ENCODE peak calls at places on chromosomes 2 and 18, in six cellular contexts. N is uterus; B is CD8-positive, alpha-beta T cell; W is stomach; D is lower lobe of right lung; M is MM.1S. U is an unnamed sample.

GRCh38 chr2:96907405-96908041 is 37.6 kb upstream of the SEMA4C start:
- DNase-seq in M (peak; percentile 2), N (peak; percentile 87), W (peak; percentile 61), D (peak; percentile 65), B (no peak), U (no peak)

GRCh38 chr2:142321706-142322280 is 191.0 kb upstream of the LRP1B start:
- DNase-seq in N (no peak), W (no peak), M (no peak), B (no peak), D (no peak), U (peak; percentile 12)

GRCh38 chr18:31819106-31819924 is 58.6 kb upstream of the SLC25A52 start:
- DNase-seq in N (no peak), D (no peak), W (no peak), B (no peak), M (peak; percentile 50), U (peak; percentile 52)

GRCh38 chr2:36330456-36331395 is 24.9 kb upstream of the CRIM1 start:
- DNase-seq in D (no peak), M (no peak), N (no peak), W (no peak), B (no peak), U (peak; percentile 75)

GRCh38 chr2:112891333-112891950 is 19.5 kb upstream of the IL37 start:
- DNase-seq in W (no peak), N (no peak), M (no peak), D (no peak), B (no peak), U (peak; percentile 99)

GRCh38 chr2:204265701-204266310 is 279.5 kb upstream of the PARD3B start:
- DNase-seq in W (no peak), M (no peak), N (no peak), D (no peak), B (no peak), U (no peak)

GRCh38 chr18:43481069-43481468 is 203.8 kb upstream of the SYT4 start:
- DNase-seq in M (no peak), N (no peak), B (no peak), W (no peak), D (no peak), U (no peak)

GRCh38 chr2:11154460-11155325 is 574 bp upstream of the SLC66A3 start:
- DNase-seq in B (peak; percentile 98), M (peak; percentile 96), N (peak; percentile 98), D (peak; percentile 99), W (peak; percentile 98), U (peak; percentile 75)

DNA sequence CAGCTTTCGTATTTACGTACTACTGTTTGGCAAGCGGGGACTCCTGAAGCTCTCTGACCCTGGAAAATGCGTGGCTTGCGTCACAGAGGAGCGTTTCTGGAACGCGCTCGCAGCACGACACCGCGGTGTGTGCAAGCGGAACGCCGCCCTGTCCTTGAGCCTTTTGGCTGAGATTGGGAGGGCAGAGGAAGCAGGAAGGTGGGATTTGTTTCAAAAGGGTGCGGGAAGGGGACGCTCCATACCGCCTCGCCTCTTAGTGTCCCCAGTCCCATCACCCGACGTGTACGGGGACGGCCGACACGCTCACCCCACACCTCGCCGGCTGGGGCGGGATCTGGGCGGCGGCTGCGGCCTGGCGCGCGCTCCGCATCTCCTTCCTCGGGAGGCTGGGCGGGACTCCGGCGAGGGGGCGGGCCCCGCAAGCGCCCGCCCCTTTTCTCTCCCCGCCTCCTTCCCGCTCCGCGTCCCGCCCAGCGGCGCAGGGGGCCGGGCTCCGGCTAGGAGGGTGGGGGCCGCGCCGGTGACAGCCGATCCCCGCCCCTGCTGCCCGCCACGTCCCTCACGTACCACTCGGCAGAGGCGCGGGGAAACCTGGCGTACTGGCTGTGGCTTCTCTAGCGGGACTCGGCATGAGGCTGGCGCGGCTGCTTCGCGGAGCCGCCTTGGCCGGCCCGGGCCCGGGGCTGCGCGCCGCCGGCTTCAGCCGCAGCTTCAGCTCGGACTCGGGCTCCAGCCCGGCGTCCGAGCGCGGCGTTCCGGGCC is at the start of gene PDK1:
- DNase-seq in W (peak; percentile 92), B (peak; percentile 95), N (peak; percentile 89), M (peak; percentile 91), D (peak; percentile 93), U (peak; percentile 74)
- H3K4me3 ChIP-seq in W (peak within 1 kb of the TSS; percentile 88), B (peak within 1 kb of the TSS; percentile 98), N (peak within 1 kb of the TSS; percentile 90), M (peak within 1 kb of the TSS; percentile 86), D (peak within 1 kb of the TSS; percentile 87), U (peak within 1 kb of the TSS; percentile 86)

GRCh38 chr2:169923977-169924376 is 96.7 kb downstream of the UBR3 start:
- DNase-seq in M (no peak), N (no peak), B (no peak), W (no peak), D (no peak), U (no peak)

GRCh38 chr2:169933124-169933711 is 106.0 kb downstream of the UBR3 start:
- DNase-seq in D (no peak), N (no peak), W (no peak), M (peak; percentile 45), B (no peak), U (peak; percentile 54)

GRCh38 chr2:169925968-169926367 is 98.7 kb downstream of the UBR3 start:
- DNase-seq in B (no peak), D (no peak), W (no peak), N (no peak), M (no peak), U (no peak)

GRCh38 chr2:169928463-169928864 is 101.2 kb downstream of the UBR3 start:
- DNase-seq in N (no peak), D (no peak), W (no peak), B (no peak), M (peak; percentile 53), U (peak; percentile 53)
- TF ChIP-seq CTCF in N (peak; percentile 59), D (peak; percentile 76), W (peak; percentile 76), B (peak; percentile 97), M (peak; percentile 61), U (peak; percentile 25)

DNA sequence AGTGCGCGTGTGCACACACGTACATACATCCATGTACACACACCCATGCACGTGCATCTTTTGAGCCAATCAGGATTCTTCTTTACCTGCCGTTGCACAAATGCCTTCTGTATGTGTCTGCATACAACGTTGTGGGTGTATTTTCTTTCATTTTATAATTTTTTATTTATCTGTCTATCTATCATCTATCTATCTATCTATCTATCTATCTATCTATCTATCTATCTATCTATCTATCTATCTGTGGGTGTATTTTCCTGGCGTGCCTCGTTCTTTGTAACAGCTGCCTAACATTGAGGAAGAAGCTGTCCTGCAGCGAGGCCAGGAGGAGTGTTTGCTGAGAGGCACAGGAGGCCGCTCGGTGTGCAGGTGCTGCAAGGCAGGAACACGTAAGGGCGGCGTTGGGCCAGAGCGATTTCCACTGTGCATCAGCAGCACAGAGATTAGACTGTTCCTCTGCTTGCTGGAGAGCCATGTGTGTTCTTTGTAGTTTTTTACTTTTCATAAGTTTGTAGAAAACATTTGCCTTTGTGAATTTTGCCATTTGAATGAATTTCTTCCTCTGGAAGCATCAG is 84.4 kb downstream of the DGKD start:
- DNase-seq in W (peak; percentile 66), B (no peak), N (no peak), D (no peak), M (no peak), U (no peak)
- H3K36me3 ChIP-seq in W (peaks cover 90% of the 10 kb centered on the region), B (peaks cover 56% of the 10 kb centered on the region), N (no peaks in the 10 kb centered on the region), D (peaks cover 83% of the 10 kb centered on the region), M (no peaks in the 10 kb centered on the region), U (peaks cover 5% of the 10 kb centered on the region)

GRCh38 chr2:219060821-219061791 is at the start of gene IHH:
- DNase-seq in B (no peak), D (peak; percentile 56), N (no peak), W (peak; percentile 79), M (no peak), U (no peak)
- H3K4me3 ChIP-seq in B (no peak within 1 kb of the TSS), D (peak within 1 kb of the TSS; percentile 46), N (peak within 1 kb of the TSS; percentile 9), W (peak within 1 kb of the TSS; percentile 61), M (no peak within 1 kb of the TSS), U (no peak within 1 kb of the TSS)

DNA sequence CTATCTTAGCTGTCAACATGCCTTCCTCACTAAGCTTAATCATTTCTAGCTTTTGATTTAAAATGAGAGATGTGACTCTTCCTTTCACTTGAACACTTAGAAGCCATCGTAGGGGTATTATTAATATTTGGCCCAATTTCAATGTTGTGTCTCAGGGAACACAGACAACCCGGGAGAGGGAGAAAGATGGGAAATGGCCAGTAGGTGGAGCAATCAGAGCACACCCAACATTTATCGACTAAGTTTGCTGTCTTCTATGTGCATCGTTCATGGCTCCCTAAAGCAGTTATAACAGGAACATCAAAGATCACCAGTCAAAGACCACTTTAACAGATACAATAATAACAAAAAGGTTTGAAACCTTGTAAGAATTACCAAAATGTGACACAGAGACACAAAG is 110.2 kb downstream of the OLA1 start:
- DNase-seq in M (no peak), N (no peak), W (no peak), B (no peak), D (no peak), U (no peak)
- TF ChIP-seq CTCF in M (peak; percentile 28), N (no peak), W (no peak), B (no peak), D (peak; percentile 28), U (peak; percentile 22)

GRCh38 chr2:218583983-218584850 is 15.6 kb downstream of the CNOT9 start:
- DNase-seq in B (no peak), D (no peak), M (no peak), W (no peak), N (no peak), U (no peak)

GRCh38 chr2:218577482-218578220 is 9.0 kb downstream of the CNOT9 start:
- DNase-seq in M (no peak), B (no peak), N (no peak), D (no peak), W (no peak), U (no peak)

GRCh38 chr2:218585541-218585940 is 16.9 kb downstream of the CNOT9 start:
- DNase-seq in W (no peak), D (no peak), N (no peak), B (no peak), M (no peak), U (no peak)

GRCh38 chr2:218578272-218578877 is 9.7 kb downstream of the CNOT9 start:
- DNase-seq in B (no peak), D (no peak), N (no peak), M (no peak), W (no peak), U (no peak)

DNA sequence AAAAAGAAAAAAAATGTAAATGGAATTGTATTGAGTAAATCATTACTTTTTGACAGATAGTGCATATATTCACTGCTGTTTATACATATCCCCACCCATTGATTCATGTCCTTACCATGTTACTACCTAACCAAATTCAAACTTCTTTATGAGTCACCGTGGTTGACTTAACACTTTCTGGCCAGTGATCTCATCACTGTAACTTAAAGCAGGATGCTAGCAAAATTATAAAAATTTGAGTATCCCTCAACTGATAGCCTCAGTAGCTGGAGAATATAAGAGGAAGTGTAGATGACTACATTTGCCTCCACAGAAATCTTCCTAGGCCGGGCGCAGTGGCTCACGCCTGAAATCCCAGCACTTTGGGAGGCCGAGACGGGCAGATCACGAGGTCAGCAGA is 13.4 kb downstream of the CNOT9 start:
- DNase-seq in D (no peak), B (no peak), N (no peak), M (no peak), W (no peak), U (peak; percentile 95)
- H3K36me3 ChIP-seq in D (peaks cover 67% of the 10 kb centered on the region), B (peaks cover 31% of the 10 kb centered on the region), N (no peaks in the 10 kb centered on the region), M (peaks cover 14% of the 10 kb centered on the region), W (peaks cover 77% of the 10 kb centered on the region), U (peaks cover 9% of the 10 kb centered on the region)

DNA sequence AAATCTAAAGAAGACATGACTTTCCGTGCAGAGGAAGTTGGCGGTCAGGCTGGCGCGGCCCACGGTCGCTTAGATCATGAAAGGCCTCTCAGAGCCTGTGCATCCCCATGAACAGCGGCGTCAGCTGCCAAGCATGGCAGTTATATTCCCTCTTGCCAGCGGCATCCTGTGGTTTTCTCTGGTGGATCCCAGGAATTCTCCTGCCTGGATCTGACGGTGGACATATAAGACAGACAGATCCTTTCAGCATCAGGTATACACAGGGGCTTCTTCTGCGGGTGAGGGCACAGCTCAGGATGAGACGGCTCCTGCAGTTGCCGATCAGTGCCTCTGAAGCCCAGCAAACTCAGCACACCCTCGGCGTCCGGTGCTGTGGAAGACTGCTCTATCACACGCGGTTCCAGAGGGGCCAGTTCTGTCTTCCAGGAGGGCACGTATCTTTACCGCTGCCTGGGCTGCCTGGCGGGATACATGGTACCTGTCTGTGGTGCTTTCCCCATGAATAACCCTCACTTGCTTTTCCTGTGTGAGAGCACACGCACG is 157.8 kb downstream of the LDLRAD4 start:
- DNase-seq in D (no peak), M (no peak), B (peak; percentile 62), W (no peak), N (no peak), U (no peak)
- H3K4me3 ChIP-seq in D (no peak overlapping the region), M (no peak overlapping the region), B (no peak overlapping the region), W (no peak overlapping the region), N (no peak overlapping the region), U (no peak overlapping the region)

U was measured in bronchial epithelial cell.